ENCODE peak calls at places on chromosomes 4 and X, in nine cellular contexts. Q is pancreas, W is GM12865, E is HFFc6, R is lower lobe of right lung, K is fibroblast of mammary gland, F is progenitor cell of endocrine pancreas, O is endothelial cell, N is WTC11. G is an unnamed sample.

GRCh38 chr4:113222006-113222405 is 172.6 kb downstream of the ANK2 start:
- DNase-seq in Q (no peak), W (no peak), E (peak; percentile 58), R (no peak), K (peak; percentile 11), F (no peak), O (no peak), N (no peak), G (no peak)

GRCh38 chr4:2831611-2832308 is 11.9 kb upstream of the ADD1 start:
- DNase-seq in Q (peak; percentile 1), W (no peak), E (no peak), R (peak; percentile 42), K (no peak), F (no peak), O (no peak), N (no peak), G (peak; percentile 82)

GRCh38 chr4:80165855-80166254 is 31.4 kb upstream of the PRDM8 start:
- DNase-seq in Q (no peak), W (no peak), E (no peak), R (no peak), K (no peak), F (no peak), O (no peak), N (no peak), G (no peak)

GRCh38 chr4:63831590-63831989 is 577.7 kb downstream of the TECRL start:
- DNase-seq in Q (no peak), W (no peak), E (no peak), R (no peak), K (no peak), F (no peak), O (no peak), N (no peak), G (no peak)

GRCh38 chr4:132691668-132692067 is 457.4 kb upstream of the PCDH10 start:
- DNase-seq in Q (no peak), W (no peak), E (no peak), R (no peak), K (no peak), F (no peak), O (no peak), N (no peak), G (no peak)

GRCh38 chr4:42750091-42750490 is 93.2 kb upstream of the ATP8A1 start:
- DNase-seq in Q (no peak), W (peak; percentile 54), E (no peak), R (no peak), K (peak; percentile 0), F (no peak), O (peak; percentile 15), N (no peak), G (no peak)

GRCh38 chr4:165583341-165583740 is 204.5 kb downstream of the CPE start:
- DNase-seq in Q (no peak), W (no peak), E (no peak), R (no peak), K (no peak), F (no peak), O (no peak), N (no peak), G (no peak)

GRCh38 chrX:130834149-130834548 is 68.9 kb downstream of the ENOX2 start:
- DNase-seq in Q (no peak), W (no peak), E (no peak), R (no peak), K (no peak), F (no peak), O (peak; percentile 2), N (peak; percentile 14), G (no peak)

GRCh38 chr4:41319553-41319952 is 62.8 kb downstream of the UCHL1 start:
- DNase-seq in Q (no peak), W (no peak), E (no peak), R (no peak), K (no peak), F (no peak), O (no peak), N (no peak), G (no peak)

GRCh38 chr4:164012396-164013027 is 518.0 kb downstream of the TMA16 start:
- DNase-seq in Q (no peak), W (peak; percentile 62), E (no peak), R (no peak), K (peak; percentile 34), F (peak; percentile 41), O (peak; percentile 58), N (peak; percentile 67), G (no peak)
- TF ChIP-seq CTCF in Q (no peak), W (peak; percentile 53), E (no peak), R (no peak), K (peak; percentile 48), F (peak; percentile 91), O (peak; percentile 41), N (peak; percentile 50), G (peak; percentile 54)

GRCh38 chr4:184825394-184826314 is at the start of gene ACSL1:
- DNase-seq in Q (peak; percentile 67), W (peak; percentile 88), E (peak; percentile 49), R (peak; percentile 92), K (peak; percentile 53), F (peak; percentile 58), O (peak; percentile 68), N (peak; percentile 75), G (peak; percentile 91)
- TF ChIP-seq CTCF in Q (no peak), W (no peak), E (no peak), R (no peak), K (no peak), F (no peak), O (no peak), N (no peak), G (no peak)

DNA sequence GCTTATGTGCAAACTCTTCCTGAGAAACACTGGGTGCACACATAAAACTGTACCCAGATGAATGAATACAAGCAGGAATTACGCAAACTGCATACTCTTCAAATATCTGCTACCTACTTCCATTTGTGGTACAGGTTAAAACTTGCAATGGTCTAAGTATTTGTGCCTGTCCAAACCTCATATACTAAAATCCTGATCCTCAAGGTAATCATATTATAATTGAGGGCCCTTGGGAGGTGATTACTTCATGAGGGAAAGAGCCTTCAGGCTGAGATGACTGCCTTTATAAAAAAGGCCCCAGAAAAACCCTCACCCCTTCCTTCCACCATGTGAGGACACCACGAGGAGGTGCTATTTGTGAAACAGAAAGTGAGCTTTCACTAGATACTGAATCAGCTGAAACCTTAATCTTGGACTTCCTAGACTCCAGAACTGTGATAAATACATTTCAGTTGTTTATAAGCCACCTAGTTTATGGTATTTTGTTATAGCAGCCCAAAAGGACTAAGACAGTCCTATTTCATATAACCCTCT is 1977.2 kb downstream of the PCDH7 start:
- DNase-seq in Q (no peak), W (no peak), E (no peak), R (no peak), K (no peak), F (no peak), O (no peak), N (no peak), G (no peak)
- TF ChIP-seq CTCF in Q (no peak), W (no peak), E (no peak), R (no peak), K (no peak), F (no peak), O (no peak), N (no peak), G (no peak)

GRCh38 chrX:39731390-39731680 is 366.4 kb downstream of the BCOR start:
- DNase-seq in Q (no peak), W (no peak), E (no peak), R (no peak), K (no peak), F (no peak), O (no peak), N (no peak), G (no peak)

GRCh38 chrX:39731735-39732134 is 366.0 kb downstream of the BCOR start:
- DNase-seq in Q (no peak), W (no peak), E (no peak), R (no peak), K (no peak), F (no peak), O (no peak), N (no peak), G (no peak)

GRCh38 chrX:39729834-39730670 is 367.7 kb downstream of the BCOR start:
- DNase-seq in Q (no peak), W (no peak), E (no peak), R (no peak), K (no peak), F (no peak), O (peak; percentile 19), N (peak; percentile 21), G (no peak)

GRCh38 chrX:39728852-39729587 is 368.7 kb downstream of the BCOR start:
- DNase-seq in Q (no peak), W (no peak), E (no peak), R (no peak), K (no peak), F (no peak), O (no peak), N (no peak), G (no peak)

DNA sequence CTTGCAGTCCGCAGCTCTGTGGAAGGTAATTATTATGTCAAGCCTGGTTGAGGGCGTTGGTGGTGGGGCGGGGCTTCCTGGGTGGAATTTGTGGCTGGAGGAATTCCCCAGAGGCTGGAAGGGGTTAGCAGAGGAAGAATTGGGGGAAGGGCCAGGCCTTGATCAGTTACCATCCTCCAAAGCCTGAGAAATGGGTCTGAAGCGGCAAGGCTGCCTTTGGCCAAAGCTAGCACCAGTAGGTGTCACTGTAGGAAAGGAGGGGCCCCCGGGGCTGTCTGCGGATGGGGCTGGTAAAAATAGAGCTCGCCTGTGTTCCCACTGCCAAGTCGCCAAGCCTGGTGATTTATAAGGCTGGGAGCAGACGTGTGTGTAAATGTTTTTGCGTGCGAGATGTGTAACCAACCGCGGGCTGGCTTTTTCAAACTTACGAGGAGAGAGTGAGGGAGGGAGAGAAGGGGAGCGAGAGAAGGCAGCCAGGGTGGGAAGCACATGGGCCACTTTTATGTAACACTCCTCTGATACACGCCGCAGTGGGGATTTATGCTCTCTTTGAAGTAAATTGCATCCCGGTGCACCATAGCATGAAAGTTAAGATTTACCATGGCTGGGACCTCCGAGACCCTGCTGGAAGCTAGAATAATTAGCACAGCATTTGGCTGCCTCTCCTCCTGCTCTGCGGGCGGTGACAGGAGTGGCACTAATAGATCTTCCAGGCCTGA is 366.9 kb downstream of the BCOR start:
- DNase-seq in Q (peak; percentile 62), W (peak; percentile 49), E (peak; percentile 68), R (peak; percentile 55), K (peak; percentile 87), F (no peak), O (peak; percentile 36), N (peak; percentile 60), G (peak; percentile 87)
- TF ChIP-seq CTCF in Q (peak; percentile 34), W (peak; percentile 55), E (peak; percentile 76), R (peak; percentile 51), K (peak; percentile 48), F (peak; percentile 46), O (peak; percentile 24), N (no peak), G (peak; percentile 72)

GRCh38 chr4:109406337-109406931 is 27.2 kb upstream of the SEC24B start:
- DNase-seq in Q (no peak), W (peak; percentile 75), E (peak; percentile 51), R (no peak), K (peak; percentile 72), F (no peak), O (peak; percentile 42), N (no peak), G (no peak)
- TF ChIP-seq CTCF in Q (peak; percentile 39), W (peak; percentile 64), E (peak; percentile 85), R (peak; percentile 53), K (peak; percentile 71), F (peak; percentile 85), O (peak; percentile 58), N (peak; percentile 41), G (peak; percentile 83)

GRCh38 chrX:37302569-37302968 is 46.6 kb upstream of the PRRG1 start:
- DNase-seq in Q (no peak), W (no peak), E (peak; percentile 0), R (no peak), K (peak; percentile 5), F (no peak), O (peak; percentile 26), N (peak; percentile 29), G (no peak)
- TF ChIP-seq CTCF in Q (no peak), W (no peak), E (peak; percentile 47), R (peak; percentile 26), K (peak; percentile 14), F (no peak), O (no peak), N (no peak), G (peak; percentile 31)

GRCh38 chr4:159368320-159368719 is 265.4 kb downstream of the RAPGEF2 start:
- DNase-seq in Q (no peak), W (no peak), E (peak; percentile 6), R (no peak), K (no peak), F (no peak), O (no peak), N (no peak), G (no peak)
- TF ChIP-seq CTCF in Q (no peak), W (no peak), E (no peak), R (no peak), K (no peak), F (no peak), O (no peak), N (no peak), G (no peak)